ENCODE peak calls at places on chromosomes 16 and 17, in five cellular contexts. W is cardiac muscle cell, J is neural progenitor cell, I is colonic mucosa, F is endothelial cell of umbilical vein. Y is an unnamed sample.

GRCh38 chr16:89422905-89423630 is 67.3 kb downstream of the ANKRD11 start:
- DNase-seq in W (peak), J (no peak), I (no peak), F (no peak), Y (no peak)

GRCh38 chr17:47707056-47707791 is 13.3 kb downstream of the TBKBP1 start:
- DNase-seq in W (no peak), J (no peak), I (no peak), F (no peak), Y (no peak)

GRCh38 chr16:75198135-75198600 is 8.8 kb downstream of the CTRB2 start:
- DNase-seq in W (peak), J (no peak), I (no peak), F (no peak), Y (no peak)

GRCh38 chr16:71945616-71946015 is 50.3 kb downstream of the IST1 start:
- DNase-seq in W (peak), J (no peak), I (no peak), F (no peak), Y (no peak)

GRCh38 chr17:68942389-68942788 is 12.8 kb downstream of the ABCA8 start:
- DNase-seq in W (no peak), J (no peak), I (no peak), F (no peak), Y (no peak)

GRCh38 chr16:73196670-73197069 is 148.7 kb upstream of the ZFHX3 start:
- DNase-seq in W (peak), J (peak), I (peak), F (peak), Y (peak)

GRCh38 chr16:80611171-80611929 is 70.6 kb downstream of the DYNLRB2 start:
- DNase-seq in W (no peak), J (no peak), I (no peak), F (no peak), Y (no peak)

GRCh38 chr17:63275968-63276349 is 170.1 kb downstream of the CYB561 start:
- DNase-seq in W (no peak), J (no peak), I (no peak), F (no peak), Y (no peak)

GRCh38 chr16:88764913-88765349 is 20.1 kb downstream of the PIEZO1 start:
- DNase-seq in W (no peak), J (no peak), I (no peak), F (no peak), Y (no peak)

GRCh38 chr17:58335779-58336455 is 7.3 kb upstream of the TSPOAP1 start:
- DNase-seq in W (no peak), J (no peak), I (no peak), F (no peak), Y (no peak)

GRCh38 chr16:9787717-9788116 is 394.5 kb downstream of the GRIN2A start:
- DNase-seq in W (no peak), J (no peak), I (no peak), F (no peak), Y (no peak)

GRCh38 chr16:46612121-46612520 is 9.1 kb downstream of the SHCBP1 start:
- DNase-seq in W (no peak), J (no peak), I (no peak), F (no peak), Y (no peak)

GRCh38 chr16:61654962-61655361 is 381.3 kb downstream of the CDH8 start:
- DNase-seq in W (no peak), J (no peak), I (no peak), F (no peak), Y (no peak)

GRCh38 chr16:89144681-89145080 is 26.9 kb upstream of the CDH15 start:
- DNase-seq in W (no peak), J (no peak), I (no peak), F (no peak), Y (no peak)

GRCh38 chr17:55271223-55271571 is 6.4 kb downstream of the HLF start:
- DNase-seq in W (no peak), J (no peak), I (no peak), F (no peak), Y (no peak)

GRCh38 chr17:77779711-77780539 is 178.6 kb upstream of the TNRC6C start:
- DNase-seq in W (peak), J (no peak), I (no peak), F (no peak), Y (no peak)

GRCh38 chr16:1494711-1495110 is 1.6 kb downstream of the TELO2 start:
- DNase-seq in W (peak), J (no peak), I (no peak), F (no peak), Y (no peak)

GRCh38 chr17:71632328-71632727 is 488.5 kb upstream of the SOX9 start:
- DNase-seq in W (no peak), J (no peak), I (no peak), F (no peak), Y (no peak)

GRCh38 chr16:49049191-49049590 is 232.4 kb downstream of the CBLN1 start:
- DNase-seq in W (no peak), J (no peak), I (no peak), F (no peak), Y (no peak)

GRCh38 chr16:57795431-57795878 is 6.8 kb downstream of the KIFC3 start:
- DNase-seq in W (peak), J (peak), I (no peak), F (peak), Y (peak)

GRCh38 chr17:7045492-7046126 is 1.7 kb upstream of the SLC16A11 start:
- DNase-seq in W (peak), J (peak), I (peak), F (peak), Y (no peak)

GRCh38 chr16:23920899-23921298 is 85.1 kb downstream of the PRKCB start:
- DNase-seq in W (no peak), J (no peak), I (no peak), F (no peak), Y (no peak)

GRCh38 chr17:62614142-62614541 is 13.3 kb upstream of the MRC2 start:
- DNase-seq in W (peak), J (no peak), I (no peak), F (no peak), Y (peak)

GRCh38 chr17:41231731-41232130 is 518 bp upstream of the KRTAP9-3 start:
- DNase-seq in W (no peak), J (no peak), I (no peak), F (no peak), Y (no peak)

GRCh38 chr16:80063028-80063767 is 462.7 kb upstream of the MAF start:
- DNase-seq in W (no peak), J (no peak), I (no peak), F (no peak), Y (no peak)

GRCh38 chr17:57707892-57708291 is 37.2 kb downstream of the CCDC182 start:
- DNase-seq in W (peak), J (peak), I (no peak), F (no peak), Y (peak)

GRCh38 chr17:6713130-6713917 is at the start of gene SLC13A5:
- DNase-seq in W (peak), J (peak), I (no peak), F (peak), Y (peak)

GRCh38 chr17:34579017-34579946 is at the start of gene TMEM132E:
- DNase-seq in W (peak), J (peak), I (peak), F (peak), Y (peak)

GRCh38 chr17:47810200-47810821 is 11.3 kb downstream of the OSBPL7 start:
- DNase-seq in W (peak), J (no peak), I (peak), F (peak), Y (peak)

GRCh38 chr16:56943761-56944375 is 11.9 kb downstream of the HERPUD1 start:
- DNase-seq in W (no peak), J (no peak), I (no peak), F (no peak), Y (no peak)

GRCh38 chr17:78538033-78538776 is 39.0 kb downstream of the DNAH17 start:
- DNase-seq in W (peak), J (peak), I (no peak), F (no peak), Y (no peak)

GRCh38 chr17:8563981-8564602 is 66.4 kb downstream of the MYH10 start:
- DNase-seq in W (no peak), J (no peak), I (no peak), F (no peak), Y (no peak)

GRCh38 chr16:3882531-3882930 is 2.0 kb upstream of the CREBBP start:
- DNase-seq in W (no peak), J (no peak), I (no peak), F (no peak), Y (no peak)

GRCh38 chr16:68416057-68417046 is 32.0 kb downstream of the SMPD3 start:
- DNase-seq in W (no peak), J (no peak), I (peak), F (no peak), Y (peak)

GRCh38 chr16:53090591-53091507 is 36.1 kb downstream of the CHD9 start:
- DNase-seq in W (peak), J (peak), I (peak), F (peak), Y (no peak)

GRCh38 chr17:50596191-50597037 is 35.9 kb downstream of the CACNA1G start:
- DNase-seq in W (no peak), J (peak), I (peak), F (no peak), Y (no peak)

GRCh38 chr17:45270828-45271418 is 9.0 kb upstream of the SPATA32 start:
- DNase-seq in W (peak), J (peak), I (no peak), F (no peak), Y (peak)

GRCh38 chr17:35871415-35871814 is 2.7 kb upstream of the HEATR9 start:
- DNase-seq in W (peak), J (peak), I (no peak), F (no peak), Y (peak)
- TF ChIP-seq CTCF in W (no peak), J (peak), I (no peak), F (no peak), Y (peak)

GRCh38 chr17:30957741-30958140 is 13.1 kb upstream of the RNF135 start:
- DNase-seq in W (no peak), J (no peak), I (no peak), F (no peak), Y (no peak)

GRCh38 chr17:30956764-30957374 is 14.0 kb upstream of the RNF135 start:
- DNase-seq in W (peak), J (peak), I (no peak), F (peak), Y (no peak)

GRCh38 chr17:30961213-30962188 is 9.3 kb upstream of the RNF135 start:
- DNase-seq in W (no peak), J (peak), I (no peak), F (no peak), Y (no peak)

GRCh38 chr17:30954046-30954805 is 16.6 kb upstream of the RNF135 start:
- DNase-seq in W (no peak), J (no peak), I (no peak), F (no peak), Y (no peak)

GRCh38 chr17:30958187-30958586 is 12.7 kb upstream of the RNF135 start:
- DNase-seq in W (peak), J (no peak), I (no peak), F (no peak), Y (no peak)
- H3K27ac ChIP-seq in W (no peak), J (no peak), I (no peak), F (no peak), Y (no peak)

GRCh38 chr16:26795184-26795583 is 271.5 kb upstream of the C16orf82 start:
- DNase-seq in W (no peak), J (peak), I (no peak), F (no peak), Y (peak)
- TF ChIP-seq CTCF in W (no peak), J (peak), I (no peak), F (no peak), Y (peak)

GRCh38 chr17:40095356-40095943 is 4.9 kb downstream of the NR1D1 start:
- DNase-seq in W (no peak), J (no peak), I (no peak), F (no peak), Y (no peak)

GRCh38 chr17:40093005-40093579 is 7.3 kb downstream of the NR1D1 start:
- DNase-seq in W (no peak), J (no peak), I (no peak), F (no peak), Y (no peak)

GRCh38 chr17:40094874-40095273 is 5.5 kb downstream of the NR1D1 start:
- DNase-seq in W (no peak), J (no peak), I (no peak), F (no peak), Y (no peak)

GRCh38 chr17:40092581-40092980 is 7.8 kb downstream of the NR1D1 start:
- DNase-seq in W (no peak), J (no peak), I (no peak), F (no peak), Y (peak)

DNA sequence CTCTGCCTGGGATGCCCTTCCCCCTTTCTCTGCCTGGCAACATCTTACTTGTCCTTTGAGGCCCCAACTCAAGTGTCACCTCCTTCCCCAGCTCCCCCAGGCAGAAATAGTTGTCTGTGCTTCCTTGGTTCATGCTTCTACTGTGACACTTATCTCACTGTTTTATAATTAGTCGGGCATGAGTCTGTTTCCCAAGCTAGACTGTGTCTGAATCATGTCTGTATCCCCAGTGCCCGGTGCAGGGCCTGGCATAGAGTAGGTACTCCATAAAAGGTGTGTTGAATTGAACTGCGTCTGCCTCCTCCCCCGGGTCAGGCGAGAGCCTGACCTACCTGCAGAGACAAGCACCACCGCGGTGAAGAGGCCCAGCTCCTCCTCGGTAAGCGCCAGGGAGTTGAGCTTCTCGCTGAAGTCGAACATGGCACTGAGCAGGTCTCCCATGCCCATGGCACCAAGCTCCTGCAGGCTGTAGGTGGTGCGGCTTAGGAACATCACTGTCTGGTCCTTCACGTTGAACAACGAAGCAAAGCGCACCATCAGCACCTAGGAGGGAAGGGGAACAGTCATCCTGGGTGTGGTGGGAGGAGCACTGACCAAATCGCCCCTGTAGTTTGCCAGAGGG is 6.7 kb downstream of the NR1D1 start:
- DNase-seq in W (no peak), J (peak), I (no peak), F (no peak), Y (no peak)
- H3K27ac ChIP-seq in W (peak), J (no peak), I (peak), F (no peak), Y (peak)